ENCODE peak calls at places on chromosomes 3 and 15, in five cellular contexts. F is mesendoderm, X is IMR-90, O is neuronal stem cell, I is H1. V is an unnamed sample.

GRCh38 chr15:75884041-75884440 is 19.6 kb upstream of the FBXO22 start:
- DNase-seq in I (no peak), X (peak; percentile 67), O (no peak), F (no peak), V (no peak)

GRCh38 chr3:107992976-107993684 is 97.7 kb downstream of the CD47 start:
- DNase-seq in I (no peak), X (peak; percentile 34), F (no peak), O (no peak), V (peak; percentile 58)

GRCh38 chr15:96326551-96327154 is 3.8 kb upstream of the NR2F2 start:
- DNase-seq in I (no peak), X (no peak), O (no peak), F (peak; percentile 34), V (peak; percentile 76)

GRCh38 chr3:58535531-58536500 is 1.2 kb downstream of the ACOX2 start:
- DNase-seq in X (no peak), I (no peak), F (peak; percentile 42), O (no peak), V (no peak)

GRCh38 chr3:39869890-39870289 is 60.5 kb downstream of the MYRIP start:
- DNase-seq in O (no peak), F (peak; percentile 59), I (no peak), X (no peak), V (no peak)

GRCh38 chr3:189458536-189458935 is 172.7 kb upstream of the TP63 start:
- DNase-seq in F (peak; percentile 53), O (no peak), X (no peak), I (no peak), V (peak; percentile 1)

GRCh38 chr15:85689729-85690128 is 105.0 kb downstream of the KLHL25 start:
- DNase-seq in I (peak; percentile 52), O (peak; percentile 43), X (peak; percentile 72), F (peak; percentile 78), V (peak; percentile 76)

GRCh38 chr15:78321786-78322185 is 18.4 kb upstream of the CRABP1 start:
- DNase-seq in O (no peak), X (no peak), F (no peak), I (no peak), V (no peak)

GRCh38 chr3:41848745-41849574 is 112.9 kb downstream of the ULK4 start:
- DNase-seq in F (no peak), O (no peak), X (no peak), I (no peak), V (peak; percentile 43)

GRCh38 chr3:188584162-188584529 is 430.2 kb downstream of the LPP start:
- DNase-seq in F (peak; percentile 36), X (peak; percentile 80), O (no peak), I (no peak), V (peak; percentile 83)

GRCh38 chr3:12984023-12984823 is 89.0 kb downstream of the IQSEC1 start:
- DNase-seq in I (peak; percentile 84), X (peak; percentile 66), F (peak; percentile 84), O (no peak), V (peak; percentile 77)

GRCh38 chr3:115293321-115293720 is 146.2 kb upstream of the ZBTB20 start:
- DNase-seq in O (no peak), X (no peak), F (no peak), I (no peak), V (peak; percentile 41)

GRCh38 chr15:73935547-73935946 is 9.3 kb downstream of the LOXL1 start:
- DNase-seq in O (peak; percentile 52), X (peak; percentile 47), I (no peak), F (no peak), V (peak; percentile 43)

GRCh38 chr3:193176690-193177089 is 64.3 kb upstream of the PLAAT1 start:
- DNase-seq in X (no peak), F (no peak), I (no peak), O (no peak), V (no peak)

GRCh38 chr3:57755368-57756021 is 614 bp upstream of the SLMAP start:
- DNase-seq in O (no peak), F (peak; percentile 87), X (peak; percentile 38), I (no peak), V (no peak)

GRCh38 chr15:92077353-92078080 is 224.0 kb downstream of the SLCO3A1 start:
- DNase-seq in I (peak; percentile 80), F (peak; percentile 88), X (peak; percentile 63), O (peak; percentile 57), V (peak; percentile 21)

GRCh38 chr3:42680256-42680655 is 5.1 kb upstream of the KLHL40 start:
- DNase-seq in I (no peak), O (no peak), X (peak; percentile 58), F (no peak), V (no peak)

GRCh38 chr15:48358229-48358641 is 27.0 kb downstream of the DUT start:
- DNase-seq in O (peak; percentile 9), F (peak; percentile 24), X (peak; percentile 64), I (no peak), V (peak; percentile 57)

GRCh38 chr15:59437777-59438574 is at the start of gene FAM81A:
- DNase-seq in F (peak; percentile 62), I (peak; percentile 78), X (peak; percentile 47), O (peak; percentile 71), V (peak; percentile 81)

GRCh38 chr3:197001106-197001971 is 28.3 kb downstream of the MELTF start:
- DNase-seq in F (no peak), O (no peak), I (no peak), X (no peak), V (no peak)

GRCh38 chr3:179321585-179322322 is 1.1 kb upstream of the ZNF639 start:
- DNase-seq in F (peak; percentile 48), X (peak; percentile 63), O (no peak), I (peak; percentile 54), V (peak; percentile 65)

DNA sequence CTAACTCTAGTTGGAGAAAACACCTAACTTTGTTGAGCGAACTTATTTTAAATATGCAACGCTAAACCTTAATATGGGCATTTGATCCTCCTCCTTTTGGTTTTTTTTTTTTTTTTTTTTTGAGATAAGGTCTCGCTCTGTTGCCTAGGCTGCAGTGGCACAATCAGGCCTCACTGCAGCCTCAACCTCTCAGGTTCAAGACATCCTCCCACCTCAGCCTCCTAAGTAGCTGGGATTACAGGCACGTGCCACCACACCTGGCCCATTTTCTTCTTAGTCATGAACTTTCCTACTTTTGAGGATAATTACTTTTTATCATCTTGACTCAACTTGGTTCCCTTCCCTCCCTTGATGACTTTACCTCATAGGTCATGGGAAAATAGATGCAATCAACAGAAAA is 3.9 kb downstream of the NUSAP1 start:
- DNase-seq in I (no peak), F (no peak), O (no peak), X (no peak), V (no peak)
- H3K4me3 ChIP-seq in I (no peak overlapping the region), F (no peak overlapping the region), O (no peak overlapping the region), X (no peak overlapping the region), V (no peak overlapping the region)

GRCh38 chr3:71430941-71431552 is 152.5 kb downstream of the FOXP1 start:
- DNase-seq in I (no peak), O (no peak), X (no peak), F (peak; percentile 26), V (no peak)

GRCh38 chr3:71425491-71426071 is 157.9 kb downstream of the FOXP1 start:
- DNase-seq in I (no peak), F (no peak), X (peak; percentile 92), O (no peak), V (no peak)

GRCh38 chr3:71432044-71432970 is 151.2 kb downstream of the FOXP1 start:
- DNase-seq in F (no peak), X (no peak), O (no peak), I (no peak), V (no peak)

GRCh38 chr3:71429610-71429988 is 153.9 kb downstream of the FOXP1 start:
- DNase-seq in I (no peak), X (no peak), F (no peak), O (no peak), V (no peak)

DNA sequence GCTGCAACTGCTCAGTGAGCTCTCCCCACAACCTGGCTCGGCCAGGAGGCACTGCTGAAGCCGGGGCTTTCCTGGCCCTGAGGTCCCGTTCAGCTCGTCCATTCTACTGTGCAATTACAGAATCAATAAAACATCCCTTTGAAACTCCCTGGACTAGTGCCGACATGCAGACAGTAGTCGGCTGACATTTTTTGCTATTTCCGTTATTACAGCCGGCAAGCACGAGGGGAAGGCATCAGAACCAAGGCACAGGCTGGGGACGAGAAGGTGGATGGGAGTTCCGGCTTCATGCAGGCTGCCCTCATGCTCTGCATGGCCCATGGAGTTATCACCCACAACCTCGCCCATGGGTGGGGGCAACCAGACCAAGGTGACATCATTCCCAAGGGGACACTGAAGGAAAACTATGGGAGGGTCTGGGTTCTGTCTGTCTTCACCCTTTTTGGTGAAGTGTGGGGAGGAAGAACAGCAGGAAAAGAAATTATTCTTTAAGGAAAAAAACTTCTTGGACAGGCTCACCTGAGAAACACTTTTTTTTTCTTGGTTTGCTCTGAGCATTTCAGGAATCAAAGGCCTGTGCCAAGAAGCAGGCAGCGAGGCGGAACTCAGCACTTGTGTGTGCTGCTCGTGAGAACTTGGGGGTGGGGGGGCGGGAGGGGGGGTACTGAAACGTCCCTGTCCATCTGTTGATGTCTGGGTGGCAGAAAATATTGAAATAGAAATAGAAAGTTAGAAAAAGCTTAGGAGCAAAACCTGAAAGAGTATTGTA is 154.5 kb downstream of the FOXP1 start:
- DNase-seq in I (no peak), X (peak; percentile 56), O (no peak), F (no peak), V (no peak)
- H2BK15ac ChIP-seq in I (no peak overlapping the region), X (no peak overlapping the region), O (no peak overlapping the region), F (no peak overlapping the region), V (no peak overlapping the region)

GRCh38 chr3:79019137-79019923 is 748.5 kb downstream of the ROBO1 start:
- DNase-seq in X (peak; percentile 93), O (peak; percentile 81), I (peak; percentile 83), F (peak; percentile 96), V (peak; percentile 95)

GRCh38 chr3:79016587-79017380 is 751.0 kb downstream of the ROBO1 start:
- DNase-seq in X (peak; percentile 53), F (no peak), O (no peak), I (no peak), V (no peak)

GRCh38 chr3:79019924-79020173 is 747.9 kb downstream of the ROBO1 start:
- DNase-seq in X (no peak), F (no peak), I (no peak), O (no peak), V (no peak)

GRCh38 chr3:79015854-79016253 is 751.9 kb downstream of the ROBO1 start:
- DNase-seq in X (no peak), I (no peak), O (no peak), F (no peak), V (no peak)

GRCh38 chr3:79018671-79019136 is 749.1 kb downstream of the ROBO1 start:
- DNase-seq in F (peak; percentile 79), I (peak; percentile 76), X (peak; percentile 64), O (peak; percentile 49), V (peak; percentile 77)
- H3K4me3 ChIP-seq in F (peak overlapping the region; percentile 90), I (peak overlapping the region; percentile 85), X (peak overlapping the region; percentile 65), O (peak overlapping the region; percentile 81), V (peak overlapping the region; percentile 96)

DNA sequence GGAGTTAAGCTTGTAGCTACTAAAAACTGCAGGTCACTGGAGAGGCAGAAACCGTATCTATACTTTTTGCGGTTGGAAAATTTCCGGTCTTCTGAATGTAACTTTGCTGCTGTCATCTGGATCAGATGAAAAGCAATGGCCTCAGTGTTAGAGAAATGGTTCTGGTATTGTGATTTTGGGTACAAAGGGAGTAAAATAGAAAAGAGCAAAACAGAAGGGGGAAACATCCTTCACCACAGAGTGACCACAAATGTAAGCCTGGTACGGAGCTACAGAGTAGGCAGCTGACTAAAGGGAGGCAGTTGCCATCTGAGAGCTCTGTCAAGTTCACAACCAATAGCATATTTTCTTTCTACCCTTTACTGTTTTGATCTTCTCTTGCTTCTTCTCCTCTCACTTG is 5.6 kb downstream of the CD96 start:
- DNase-seq in X (no peak), I (no peak), F (no peak), O (no peak), V (no peak)
- H2BK15ac ChIP-seq in X (no peak overlapping the region), I (no peak overlapping the region), F (no peak overlapping the region), O (no peak overlapping the region), V (no peak overlapping the region)